ENCODE peak calls at places on chromosomes 2 and 18, in nine cellular contexts. One of them, this sample, is unnamed.

GRCh38 chr2:46010925-46011490 is 286.2 kb upstream of the EPAS1 start:
- DNase-seq in RKO: peak
- DNase-seq in lung: no peak
- DNase-seq in tibial artery: no peak
- DNase-seq in CD8-positive, alpha-beta T cell: no peak
- DNase-seq in mesothelial cell of epicardium: no peak
- DNase-seq in astrocyte of the spinal cord: peak
- DNase-seq in left cardiac atrium: no peak
- DNase-seq in GF-D8: no peak
- DNase-seq in this sample: no peak

GRCh38 chr2:71460595-71461303 is 7.4 kb downstream of the DYSF start:
- DNase-seq in RKO: peak
- DNase-seq in lung: no peak
- DNase-seq in tibial artery: no peak
- DNase-seq in CD8-positive, alpha-beta T cell: no peak
- DNase-seq in mesothelial cell of epicardium: peak
- DNase-seq in astrocyte of the spinal cord: peak
- DNase-seq in left cardiac atrium: peak
- DNase-seq in GF-D8: no peak
- DNase-seq in this sample: no peak

GRCh38 chr2:3656762-3657691 is 973 bp upstream of the ALLC start:
- DNase-seq in RKO: no peak
- DNase-seq in lung: no peak
- DNase-seq in tibial artery: no peak
- DNase-seq in CD8-positive, alpha-beta T cell: no peak
- DNase-seq in mesothelial cell of epicardium: no peak
- DNase-seq in astrocyte of the spinal cord: peak
- DNase-seq in left cardiac atrium: no peak
- DNase-seq in GF-D8: no peak
- DNase-seq in this sample: no peak

GRCh38 chr18:48990497-48991298 is 39.9 kb upstream of the SMAD7 start:
- DNase-seq in RKO: peak
- DNase-seq in lung: no peak
- DNase-seq in tibial artery: peak
- DNase-seq in CD8-positive, alpha-beta T cell: no peak
- DNase-seq in mesothelial cell of epicardium: no peak
- DNase-seq in astrocyte of the spinal cord: peak
- DNase-seq in left cardiac atrium: peak
- DNase-seq in GF-D8: no peak
- DNase-seq in this sample: no peak

GRCh38 chr2:127609031-127609751 is 36.8 kb upstream of the GPR17 start:
- DNase-seq in RKO: no peak
- DNase-seq in lung: no peak
- DNase-seq in tibial artery: no peak
- DNase-seq in CD8-positive, alpha-beta T cell: no peak
- DNase-seq in mesothelial cell of epicardium: no peak
- DNase-seq in astrocyte of the spinal cord: no peak
- DNase-seq in left cardiac atrium: no peak
- DNase-seq in GF-D8: no peak
- DNase-seq in this sample: no peak

GRCh38 chr2:215028231-215028630 is 110.2 kb downstream of the ABCA12 start:
- DNase-seq in RKO: no peak
- DNase-seq in lung: no peak
- DNase-seq in tibial artery: no peak
- DNase-seq in CD8-positive, alpha-beta T cell: no peak
- DNase-seq in mesothelial cell of epicardium: no peak
- DNase-seq in astrocyte of the spinal cord: peak
- DNase-seq in left cardiac atrium: no peak
- DNase-seq in GF-D8: no peak
- DNase-seq in this sample: no peak

GRCh38 chr2:173607601-173608311 is 253.1 kb downstream of the CDCA7 start:
- DNase-seq in RKO: no peak
- DNase-seq in lung: no peak
- DNase-seq in tibial artery: no peak
- DNase-seq in CD8-positive, alpha-beta T cell: no peak
- DNase-seq in mesothelial cell of epicardium: no peak
- DNase-seq in astrocyte of the spinal cord: no peak
- DNase-seq in left cardiac atrium: no peak
- DNase-seq in GF-D8: peak
- DNase-seq in this sample: no peak

GRCh38 chr2:111057045-111057444 is 63.7 kb upstream of the BCL2L11 start:
- DNase-seq in RKO: no peak
- DNase-seq in lung: no peak
- DNase-seq in tibial artery: no peak
- DNase-seq in CD8-positive, alpha-beta T cell: no peak
- DNase-seq in mesothelial cell of epicardium: no peak
- DNase-seq in astrocyte of the spinal cord: no peak
- DNase-seq in left cardiac atrium: no peak
- DNase-seq in GF-D8: no peak
- DNase-seq in this sample: no peak

GRCh38 chr2:26477126-26477910 is 606 bp downstream of the OTOF start:
- DNase-seq in RKO: no peak
- DNase-seq in lung: no peak
- DNase-seq in tibial artery: no peak
- DNase-seq in CD8-positive, alpha-beta T cell: no peak
- DNase-seq in mesothelial cell of epicardium: no peak
- DNase-seq in astrocyte of the spinal cord: no peak
- DNase-seq in left cardiac atrium: no peak
- DNase-seq in GF-D8: no peak
- DNase-seq in this sample: no peak

GRCh38 chr2:110717734-110718133 is 14.6 kb upstream of the ACOXL start:
- DNase-seq in RKO: no peak
- DNase-seq in lung: no peak
- DNase-seq in tibial artery: peak
- DNase-seq in CD8-positive, alpha-beta T cell: no peak
- DNase-seq in mesothelial cell of epicardium: no peak
- DNase-seq in astrocyte of the spinal cord: no peak
- DNase-seq in left cardiac atrium: peak
- DNase-seq in GF-D8: no peak
- DNase-seq in this sample: no peak

GRCh38 chr18:22558945-22559385 is 141.2 kb upstream of the CTAGE1 start:
- DNase-seq in RKO: no peak
- DNase-seq in lung: peak
- DNase-seq in tibial artery: peak
- DNase-seq in CD8-positive, alpha-beta T cell: no peak
- DNase-seq in mesothelial cell of epicardium: peak
- DNase-seq in astrocyte of the spinal cord: peak
- DNase-seq in left cardiac atrium: peak
- DNase-seq in GF-D8: no peak
- DNase-seq in this sample: no peak

GRCh38 chr2:64675860-64676259 is 22.1 kb upstream of the SERTAD2 start:
- DNase-seq in RKO: peak
- DNase-seq in lung: no peak
- DNase-seq in tibial artery: no peak
- DNase-seq in CD8-positive, alpha-beta T cell: no peak
- DNase-seq in mesothelial cell of epicardium: no peak
- DNase-seq in astrocyte of the spinal cord: no peak
- DNase-seq in left cardiac atrium: no peak
- DNase-seq in GF-D8: no peak
- DNase-seq in this sample: no peak

GRCh38 chr2:23850564-23851256 is 76.2 kb downstream of the ATAD2B start:
- DNase-seq in RKO: no peak
- DNase-seq in lung: no peak
- DNase-seq in tibial artery: no peak
- DNase-seq in CD8-positive, alpha-beta T cell: no peak
- DNase-seq in mesothelial cell of epicardium: no peak
- DNase-seq in astrocyte of the spinal cord: no peak
- DNase-seq in left cardiac atrium: no peak
- DNase-seq in GF-D8: no peak
- DNase-seq in this sample: no peak

GRCh38 chr18:13801260-13801601 is 22.7 kb upstream of the MC5R start:
- DNase-seq in RKO: no peak
- DNase-seq in lung: no peak
- DNase-seq in tibial artery: no peak
- DNase-seq in CD8-positive, alpha-beta T cell: no peak
- DNase-seq in mesothelial cell of epicardium: no peak
- DNase-seq in astrocyte of the spinal cord: no peak
- DNase-seq in left cardiac atrium: no peak
- DNase-seq in GF-D8: no peak
- DNase-seq in this sample: no peak

GRCh38 chr2:222883420-222883819 is 22.6 kb downstream of the ACSL3 start:
- DNase-seq in RKO: no peak
- DNase-seq in lung: no peak
- DNase-seq in tibial artery: no peak
- DNase-seq in CD8-positive, alpha-beta T cell: no peak
- DNase-seq in mesothelial cell of epicardium: no peak
- DNase-seq in astrocyte of the spinal cord: no peak
- DNase-seq in left cardiac atrium: no peak
- DNase-seq in GF-D8: no peak
- DNase-seq in this sample: no peak

GRCh38 chr2:30747206-30747605 is 60.0 kb downstream of the CAPN13 start:
- DNase-seq in RKO: no peak
- DNase-seq in lung: no peak
- DNase-seq in tibial artery: no peak
- DNase-seq in CD8-positive, alpha-beta T cell: no peak
- DNase-seq in mesothelial cell of epicardium: no peak
- DNase-seq in astrocyte of the spinal cord: no peak
- DNase-seq in left cardiac atrium: no peak
- DNase-seq in GF-D8: no peak
- DNase-seq in this sample: no peak

GRCh38 chr18:46315187-46315586 is 211.0 kb downstream of the HAUS1 start:
- DNase-seq in RKO: no peak
- DNase-seq in lung: no peak
- DNase-seq in tibial artery: no peak
- DNase-seq in CD8-positive, alpha-beta T cell: no peak
- DNase-seq in mesothelial cell of epicardium: no peak
- DNase-seq in astrocyte of the spinal cord: no peak
- DNase-seq in left cardiac atrium: no peak
- DNase-seq in GF-D8: no peak
- DNase-seq in this sample: no peak